ENCODE peak calls at places on chromosomes 2 and 18, in seven cellular contexts. M is mammary epithelial cell; S is foreskin keratinocyte; O is AG04450; N is HCT116; I is heart right ventricle; H is CD8-positive, alpha-beta T cell. V is an unnamed sample.

GRCh38 chr2:11129598-11130449 is 25.4 kb upstream of the SLC66A3 start:
- DNase-seq in M (no peak), S (no peak), O (no peak), N (peak; percentile 65), I (no peak), H (peak; percentile 77), V (no peak)

GRCh38 chr18:79560042-79560860 is 119.4 kb upstream of the CTDP1 start:
- DNase-seq in M (no peak), S (no peak), O (no peak), N (no peak), I (no peak), H (no peak), V (no peak)

GRCh38 chr18:13834501-13835015 is 10.6 kb downstream of the MC5R start:
- DNase-seq in M (no peak), S (no peak), O (no peak), N (no peak), I (no peak), H (no peak), V (no peak)

GRCh38 chr2:191857406-191857805 is 10.5 kb upstream of the CAVIN2 start:
- DNase-seq in M (peak; percentile 60), S (no peak), O (peak; percentile 59), N (no peak), I (no peak), H (no peak), V (no peak)

GRCh38 chr18:49177812-49178211 is 227.0 kb upstream of the SMAD7 start:
- DNase-seq in M (peak; percentile 63), S (no peak), O (peak; percentile 29), N (no peak), I (no peak), H (no peak), V (no peak)

GRCh38 chr2:231715988-231716616 is 7.8 kb downstream of the PTMA start:
- DNase-seq in M (no peak), S (no peak), O (no peak), N (no peak), I (no peak), H (no peak), V (no peak)

GRCh38 chr2:176584333-176584732 is 315.1 kb downstream of the MTX2 start:
- DNase-seq in M (peak; percentile 58), S (peak; percentile 9), O (no peak), N (no peak), I (no peak), H (no peak), V (no peak)

GRCh38 chr2:160491922-160492371 is 1.7 kb downstream of the RBMS1 start:
- DNase-seq in M (peak; percentile 62), S (no peak), O (no peak), N (no peak), I (no peak), H (no peak), V (no peak)

GRCh38 chr2:36616947-36617346 is 19.0 kb upstream of the FEZ2 start:
- DNase-seq in M (no peak), S (no peak), O (no peak), N (no peak), I (no peak), H (no peak), V (no peak)

GRCh38 chr2:138948070-138948539 is 167.9 kb upstream of the NXPH2 start:
- DNase-seq in M (peak; percentile 98), S (peak; percentile 98), O (no peak), N (peak; percentile 97), I (peak; percentile 26), H (no peak), V (no peak)

GRCh38 chr2:46051103-46051502 is 246.1 kb upstream of the EPAS1 start:
- DNase-seq in M (no peak), S (no peak), O (no peak), N (no peak), I (no peak), H (no peak), V (no peak)

GRCh38 chr18:21740474-21740723 is 193 bp upstream of the MIB1 start:
- DNase-seq in M (no peak), S (no peak), O (no peak), N (no peak), I (peak; percentile 99), H (no peak), V (peak; percentile 96)

GRCh38 chr2:9138507-9139085 is 68.0 kb upstream of the ASAP2 start:
- DNase-seq in M (no peak), S (no peak), O (no peak), N (no peak), I (no peak), H (no peak), V (no peak)

GRCh38 chr2:20231632-20232031 is 6.7 kb upstream of the SDC1 start:
- DNase-seq in M (peak; percentile 100), S (peak; percentile 99), O (no peak), N (peak; percentile 90), I (no peak), H (no peak), V (no peak)

GRCh38 chr18:332721-333513 is 65.1 kb upstream of the THOC1 start:
- DNase-seq in M (no peak), S (no peak), O (no peak), N (no peak), I (peak; percentile 64), H (no peak), V (no peak)

GRCh38 chr2:117170897-117171296 is 643.6 kb upstream of the DDX18 start:
- DNase-seq in M (no peak), S (no peak), O (no peak), N (no peak), I (no peak), H (no peak), V (no peak)

GRCh38 chr2:11342561-11343343 is 1.7 kb downstream of the ROCK2 start:
- DNase-seq in M (peak; percentile 81), S (peak; percentile 50), O (peak; percentile 46), N (peak; percentile 34), I (no peak), H (no peak), V (no peak)

GRCh38 chr18:71831039-71831438 is 713.1 kb downstream of the CBLN2 start:
- DNase-seq in M (no peak), S (peak; percentile 25), O (peak; percentile 24), N (no peak), I (no peak), H (no peak), V (no peak)

GRCh38 chr18:48529796-48530195 is 9.0 kb upstream of the CTIF start:
- DNase-seq in M (peak; percentile 76), S (peak; percentile 77), O (no peak), N (no peak), I (peak; percentile 26), H (no peak), V (no peak)

GRCh38 chr2:37862620-37863019 is 62.5 kb upstream of the RMDN2 start:
- DNase-seq in M (no peak), S (no peak), O (no peak), N (no peak), I (no peak), H (no peak), V (no peak)

GRCh38 chr2:160651416-160652200 is 158.0 kb upstream of the RBMS1 start:
- DNase-seq in M (no peak), S (no peak), O (no peak), N (no peak), I (no peak), H (no peak), V (no peak)

GRCh38 chr2:138757376-138757775 is 22.8 kb downstream of the NXPH2 start:
- DNase-seq in M (peak; percentile 74), S (peak; percentile 66), O (no peak), N (no peak), I (no peak), H (no peak), V (no peak)

GRCh38 chr2:225274751-225275150 is 124.8 kb upstream of the NYAP2 start:
- DNase-seq in M (peak; percentile 44), S (peak; percentile 38), O (peak; percentile 15), N (no peak), I (no peak), H (no peak), V (no peak)

GRCh38 chr2:233847248-233847898 is 7.0 kb downstream of the HJURP start:
- DNase-seq in M (no peak), S (no peak), O (no peak), N (no peak), I (no peak), H (no peak), V (no peak)
- H3K27ac ChIP-seq in M (no peak overlapping the region), S (no peak overlapping the region), O (no peak overlapping the region), N (no peak overlapping the region), I (no peak overlapping the region), H (no peak overlapping the region), V (no peak overlapping the region)

GRCh38 chr2:72117029-72117428 is 30.6 kb downstream of the CYP26B1 start:
- DNase-seq in M (no peak), S (no peak), O (no peak), N (no peak), I (no peak), H (no peak), V (no peak)

GRCh38 chr2:72116081-72116533 is 31.6 kb downstream of the CYP26B1 start:
- DNase-seq in M (no peak), S (no peak), O (no peak), N (no peak), I (no peak), H (no peak), V (no peak)

GRCh38 chr2:72113847-72114692 is 33.6 kb downstream of the CYP26B1 start:
- DNase-seq in M (no peak), S (no peak), O (no peak), N (no peak), I (no peak), H (no peak), V (no peak)

GRCh38 chr2:72114693-72115051 is 33.0 kb downstream of the CYP26B1 start:
- DNase-seq in M (no peak), S (no peak), O (no peak), N (no peak), I (no peak), H (no peak), V (no peak)

DNA sequence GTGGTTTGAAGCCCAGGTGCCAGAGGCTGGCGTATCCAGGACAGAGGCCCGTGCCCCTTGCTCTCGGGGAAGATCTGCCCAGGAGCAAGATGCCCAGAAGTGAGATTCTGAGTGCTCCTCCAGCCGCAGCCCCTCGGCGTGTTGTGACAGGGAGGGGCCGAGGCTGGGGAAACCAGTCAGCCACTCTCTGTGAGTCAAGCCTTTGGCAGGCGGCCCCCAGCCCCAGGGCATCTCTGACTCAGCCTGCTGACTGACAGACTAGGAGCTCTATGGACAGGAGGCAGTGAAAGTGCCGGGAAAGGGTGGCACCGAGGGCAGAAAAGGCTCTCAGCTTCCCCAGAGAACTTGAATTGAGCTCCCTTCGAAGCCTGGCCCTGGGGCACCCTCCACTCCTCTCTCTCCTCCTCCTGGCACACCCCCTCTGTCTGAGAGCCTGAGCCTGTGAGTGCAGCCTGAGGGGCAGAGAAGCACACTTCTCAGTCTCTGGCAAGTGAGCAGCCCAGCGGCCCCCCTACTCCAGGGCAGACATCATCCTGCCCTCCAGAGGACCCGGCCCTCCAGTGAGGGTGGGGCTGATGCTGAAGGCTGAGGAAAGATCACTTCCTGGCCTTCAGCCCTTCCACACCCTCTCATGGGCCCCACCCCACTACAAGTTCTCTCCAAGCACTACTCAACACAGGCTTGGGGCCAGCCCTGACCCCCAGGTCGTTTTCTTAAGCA is 32.1 kb downstream of the CYP26B1 start:
- DNase-seq in M (peak; percentile 98), S (peak; percentile 95), O (peak; percentile 27), N (peak; percentile 68), I (no peak), H (no peak), V (no peak)
- H3K27ac ChIP-seq in M (peak overlapping the region; percentile 48), S (peak overlapping the region; percentile 14), O (peak overlapping the region; percentile 21), N (peak overlapping the region; percentile 58), I (no peak overlapping the region), H (no peak overlapping the region), V (no peak overlapping the region)

GRCh38 chr2:31060397-31060796 is 77.8 kb downstream of the GALNT14 start:
- DNase-seq in M (no peak), S (no peak), O (no peak), N (no peak), I (no peak), H (no peak), V (no peak)
- H3K27ac ChIP-seq in M (no peak overlapping the region), S (no peak overlapping the region), O (no peak overlapping the region), N (no peak overlapping the region), I (no peak overlapping the region), H (no peak overlapping the region), V (no peak overlapping the region)

GRCh38 chr2:7023542-7023941 is 106.3 kb downstream of the RNF144A start:
- DNase-seq in M (no peak), S (no peak), O (no peak), N (no peak), I (no peak), H (no peak), V (no peak)
- H3K27ac ChIP-seq in M (no peak overlapping the region), S (no peak overlapping the region), O (no peak overlapping the region), N (no peak overlapping the region), I (peak overlapping the region; percentile 51), H (no peak overlapping the region), V (peak overlapping the region; percentile 84)

V was measured in caudate nucleus.